ENCODE peak calls at places on chromosomes 1 and 21, in eight cellular contexts. R is GM23338, L is HFF-Myc, G is GM20000, H is DND-41, Y is ovary, P is adrenal gland, F is AG10803. K is an unnamed sample.

GRCh38 chr1:904271-904950 is 19.3 kb upstream of the SAMD11 start:
- DNase-seq in R (peak; percentile 79), L (peak; percentile 36), G (peak; percentile 97), H (peak; percentile 90), Y (peak; percentile 74), P (peak; percentile 69), F (peak; percentile 80), K (peak; percentile 77)

GRCh38 chr1:64875606-64876005 is 90.7 kb downstream of the JAK1 start:
- DNase-seq in R (no peak), L (no peak), G (no peak), H (no peak), Y (no peak), P (no peak), F (no peak), K (no peak)

GRCh38 chr1:99358771-99359170 is 94.5 kb downstream of the PLPPR4 start:
- DNase-seq in R (no peak), L (no peak), G (no peak), H (no peak), Y (no peak), P (no peak), F (no peak), K (no peak)

GRCh38 chr21:45963225-45963555 is 18.4 kb upstream of the COL6A1 start:
- DNase-seq in R (no peak), L (no peak), G (no peak), H (no peak), Y (no peak), P (no peak), F (peak; percentile 48), K (no peak)

GRCh38 chr1:155976062-155976912 is 2.1 kb downstream of the ARHGEF2 start:
- DNase-seq in R (peak; percentile 88), L (no peak), G (peak; percentile 57), H (peak; percentile 95), Y (peak; percentile 89), P (peak; percentile 48), F (peak; percentile 71), K (peak; percentile 55)

GRCh38 chr1:14875781-14876564 is 277.5 kb downstream of the KAZN start:
- DNase-seq in R (peak; percentile 39), L (no peak), G (no peak), H (no peak), Y (no peak), P (no peak), F (no peak), K (no peak)

GRCh38 chr1:111448482-111448917 is 556 bp downstream of the WDR77 start:
- DNase-seq in R (no peak), L (no peak), G (peak; percentile 13), H (no peak), Y (no peak), P (no peak), F (peak; percentile 4), K (no peak)

GRCh38 chr1:10210841-10211804 is 753 bp downstream of the KIF1B start:
- DNase-seq in R (peak; percentile 77), L (no peak), G (peak; percentile 60), H (peak; percentile 17), Y (peak; percentile 96), P (peak; percentile 99), F (peak; percentile 98), K (peak; percentile 94)

GRCh38 chr21:17454315-17455027 is 58.4 kb upstream of the CXADR start:
- DNase-seq in R (peak; percentile 89), L (peak; percentile 89), G (peak; percentile 20), H (no peak), Y (peak; percentile 52), P (peak; percentile 40), F (peak; percentile 86), K (peak; percentile 98)

GRCh38 chr1:191888996-191889622 is 269.2 kb upstream of the RGS18 start:
- DNase-seq in R (peak; percentile 31), L (no peak), G (no peak), H (peak; percentile 81), Y (peak; percentile 32), P (no peak), F (no peak), K (no peak)

DNA sequence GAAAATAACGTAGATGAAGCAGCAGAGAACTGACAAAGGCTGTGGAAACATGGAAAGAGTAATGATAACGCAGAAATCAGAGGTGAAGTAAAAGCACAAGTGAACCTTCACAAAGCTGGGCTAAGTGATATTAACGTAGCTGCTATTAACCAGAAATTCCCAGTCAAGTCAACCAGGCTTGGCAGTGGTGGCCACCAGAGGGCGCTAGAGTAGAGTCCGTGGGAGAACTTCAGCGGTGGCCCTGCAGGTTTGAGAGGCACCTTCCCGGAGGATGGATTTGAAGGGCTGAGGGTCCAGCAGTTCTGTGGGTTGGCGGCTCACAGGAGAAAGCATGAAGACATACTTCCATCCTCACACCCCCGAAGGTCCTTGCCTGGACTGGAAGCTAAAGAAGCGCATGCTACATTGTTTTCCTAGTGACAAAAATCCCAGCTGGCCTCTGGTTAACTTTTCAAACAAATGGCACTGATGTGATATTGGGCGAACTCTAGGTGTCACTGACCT is 81.7 kb upstream of the ZNF648 start:
- DNase-seq in R (peak; percentile 92), L (peak; percentile 77), G (peak; percentile 73), H (peak; percentile 89), Y (peak; percentile 96), P (peak; percentile 89), F (peak; percentile 75), K (peak; percentile 73)
- TF ChIP-seq CTCF in R (peak; percentile 96), L (peak; percentile 91), G (peak; percentile 95), H (peak; percentile 99), Y (peak; percentile 98), P (peak; percentile 95), F (peak; percentile 97), K (peak; percentile 99)

DNA sequence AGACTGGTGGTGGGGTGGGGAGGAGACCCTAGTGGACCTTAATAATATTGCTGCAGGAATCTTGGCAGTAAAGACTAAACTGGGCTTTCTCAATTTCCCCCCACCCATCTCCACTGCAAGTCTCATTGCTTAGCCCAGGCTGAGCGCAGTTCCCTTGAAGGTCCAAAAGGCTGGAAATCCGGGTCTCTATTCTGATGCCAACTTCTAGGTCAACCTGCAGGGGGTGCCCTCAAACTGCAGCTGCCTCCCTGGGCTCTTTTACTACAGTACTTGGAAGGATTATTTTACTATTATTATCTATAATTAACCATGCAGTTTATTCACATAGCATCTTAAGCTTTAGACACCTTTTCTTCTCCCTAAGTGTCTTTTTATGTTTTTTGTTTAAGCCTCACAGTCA is 85.4 kb upstream of the WARS2 start:
- DNase-seq in R (peak; percentile 73), L (no peak), G (no peak), H (no peak), Y (no peak), P (no peak), F (no peak), K (no peak)
- TF ChIP-seq CTCF in R (peak; percentile 58), L (peak; percentile 19), G (peak; percentile 4), H (no peak), Y (no peak), P (no peak), F (no peak), K (peak; percentile 34)

DNA sequence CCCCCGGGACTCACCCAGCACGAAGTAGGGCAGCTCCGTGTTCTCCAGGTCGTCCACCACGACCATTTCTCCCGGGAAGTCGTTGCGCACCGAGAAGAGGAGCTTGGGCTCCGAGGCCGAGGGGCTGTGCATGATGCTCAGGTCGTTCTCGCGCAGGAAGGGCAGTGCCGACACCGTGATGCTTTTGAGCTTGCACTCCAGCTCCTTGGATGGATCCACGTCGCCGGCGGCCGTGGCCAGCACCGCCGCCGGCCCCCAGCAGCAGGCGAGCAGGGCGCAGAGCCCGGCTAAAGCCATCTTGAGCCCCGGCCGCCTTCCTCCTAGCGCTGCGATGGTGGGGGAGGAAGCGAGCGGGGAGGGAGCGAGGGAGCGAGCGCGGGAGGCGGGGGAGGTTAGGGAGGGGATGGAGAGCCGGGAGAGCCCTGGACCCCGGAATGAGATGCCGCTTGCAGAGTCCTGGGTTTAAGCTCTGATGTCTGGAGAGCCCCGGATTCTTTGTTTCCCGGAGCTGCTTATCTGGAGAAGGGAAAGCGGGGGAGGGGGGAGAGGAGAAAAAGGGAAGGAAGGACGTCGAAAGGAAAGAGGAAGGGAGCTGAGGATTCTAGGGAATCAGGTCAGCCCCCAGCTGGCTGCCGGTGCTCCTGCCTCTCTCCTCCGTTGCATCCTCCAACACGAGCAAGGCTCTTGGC is at the start of gene ASTN1:
- DNase-seq in R (peak; percentile 85), L (no peak), G (no peak), H (no peak), Y (no peak), P (peak; percentile 44), F (no peak), K (no peak)
- TF ChIP-seq CTCF in R (peak; percentile 1), L (no peak), G (no peak), H (no peak), Y (no peak), P (no peak), F (no peak), K (no peak)

DNA sequence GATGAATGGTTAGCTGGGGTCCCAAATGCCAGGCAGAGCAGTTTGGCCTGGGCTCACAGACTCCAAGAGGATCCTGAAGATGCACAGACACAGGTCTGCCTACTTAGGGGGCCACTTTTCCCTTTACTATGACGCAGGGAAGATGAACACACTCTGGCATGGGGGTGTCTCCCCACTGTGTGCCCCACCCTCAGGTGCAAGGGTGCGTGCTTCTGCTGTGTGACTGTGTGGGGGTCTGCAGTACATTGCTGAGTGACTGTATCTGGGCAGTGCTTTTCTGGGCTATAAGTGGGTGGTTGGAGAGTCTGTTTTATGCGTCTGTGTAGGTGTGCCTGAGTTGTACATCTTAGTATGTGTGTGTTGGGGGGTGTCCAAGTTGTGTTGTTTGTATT is 3.8 kb downstream of the NR0B2 start:
- DNase-seq in R (no peak), L (no peak), G (no peak), H (no peak), Y (no peak), P (no peak), F (no peak), K (no peak)
- TF ChIP-seq CTCF in R (no peak), L (no peak), G (no peak), H (no peak), Y (no peak), P (no peak), F (no peak), K (no peak)

DNA sequence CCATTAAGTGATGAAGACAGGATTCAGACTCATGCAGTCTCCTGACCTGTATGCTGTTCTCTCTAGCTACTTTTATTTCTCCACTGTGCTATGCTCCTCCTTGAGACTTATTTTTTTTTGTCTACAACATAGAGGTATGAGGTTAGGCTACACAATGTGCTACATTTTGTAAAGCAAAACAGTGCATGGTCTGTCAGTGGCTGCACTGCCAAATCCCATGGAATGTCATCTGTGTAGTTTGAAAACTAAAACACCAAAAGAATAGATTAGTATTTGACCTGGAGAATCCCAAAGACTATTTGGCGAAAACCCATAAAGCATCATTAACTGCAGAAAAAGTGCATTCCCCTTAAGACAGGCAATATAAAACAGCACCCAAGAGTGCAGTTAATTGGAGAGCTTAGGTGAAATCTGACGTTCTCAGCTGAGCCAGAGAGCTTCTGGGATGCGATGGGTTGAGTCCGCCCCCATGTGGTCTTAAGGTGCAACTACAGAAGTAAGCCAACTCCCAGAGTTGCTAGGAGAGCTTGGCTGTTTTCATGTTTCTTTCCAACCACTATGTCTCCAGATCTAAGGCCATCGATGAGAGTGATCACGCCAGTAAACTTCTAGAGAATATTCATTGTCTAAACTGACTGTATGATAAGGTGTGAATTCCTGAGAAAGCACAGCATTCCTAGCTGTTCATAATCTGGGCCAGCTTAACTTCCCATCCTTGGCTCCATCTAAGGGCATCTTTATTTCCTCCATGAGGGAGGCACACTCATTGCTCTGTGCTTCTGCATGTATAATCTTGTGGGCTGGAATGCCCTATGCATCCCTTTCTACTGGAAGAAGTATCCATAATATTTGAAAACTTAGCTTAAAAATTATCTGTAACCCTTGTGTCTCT is 20.7 kb upstream of the CYP2J2 start:
- DNase-seq in R (peak; percentile 86), L (peak; percentile 32), G (peak; percentile 75), H (peak; percentile 47), Y (peak; percentile 42), P (peak; percentile 62), F (peak; percentile 64), K (peak; percentile 52)
- TF ChIP-seq CTCF in R (peak; percentile 94), L (peak; percentile 90), G (peak; percentile 69), H (peak; percentile 91), Y (no peak), P (peak; percentile 84), F (peak; percentile 97), K (peak; percentile 96)